ENCODE peak calls at places on chromosome 16, in nine cellular contexts. J, F, N, D, M, T, Q, H and C are unnamed samples.

GRCh38 chr16:80803341-80804060 is 897 bp downstream of the CDYL2 start:
- DNase-seq in J (peak), F (no peak), N (no peak), D (peak), M (no peak), T (peak), Q (peak), H (no peak), C (peak)

GRCh38 chr16:35102780-35103403 is 1643.5 kb downstream of the TP53TG3F start:
- DNase-seq in J (no peak), F (no peak), N (no peak), D (no peak), M (no peak), T (no peak), Q (no peak), H (no peak), C (peak)

GRCh38 chr16:12245088-12245922 is 268.8 kb downstream of the SNX29 start:
- DNase-seq in J (no peak), F (peak), N (no peak), D (no peak), M (no peak), T (no peak), Q (no peak), H (no peak), C (no peak)

GRCh38 chr16:66947302-66948033 is 12.2 kb downstream of the CES2 start:
- DNase-seq in J (peak), F (peak), N (peak), D (no peak), M (peak), T (peak), Q (peak), H (peak), C (peak)

GRCh38 chr16:83348991-83349390 is 458.8 kb upstream of the HSBP1 start:
- DNase-seq in J (no peak), F (no peak), N (no peak), D (no peak), M (no peak), T (no peak), Q (peak), H (no peak), C (no peak)

GRCh38 chr16:57826706-57827625 is 24.7 kb upstream of the KIFC3 start:
- DNase-seq in J (no peak), F (peak), N (no peak), D (no peak), M (no peak), T (no peak), Q (no peak), H (no peak), C (no peak)

GRCh38 chr16:78436846-78437245 is 337.4 kb downstream of the WWOX start:
- DNase-seq in J (no peak), F (no peak), N (no peak), D (no peak), M (no peak), T (no peak), Q (no peak), H (no peak), C (no peak)

GRCh38 chr16:84049403-84050060 is 6.9 kb upstream of the SLC38A8 start:
- DNase-seq in J (no peak), F (no peak), N (peak), D (no peak), M (no peak), T (no peak), Q (no peak), H (no peak), C (no peak)

GRCh38 chr16:12157510-12158093 is 181.1 kb downstream of the SNX29 start:
- DNase-seq in J (peak), F (no peak), N (no peak), D (no peak), M (no peak), T (no peak), Q (no peak), H (no peak), C (no peak)